ENCODE peak calls at places on chromosomes 6 and 20, in eight cellular contexts. One of them, this sample, is unnamed.

GRCh38 chr6:41502607-41503434 is 43.4 kb upstream of the FOXP4 start:
- DNase-seq in pancreas: peak; percentile 71
- DNase-seq in HEK293T: no peak
- DNase-seq in stimulated activated CD4-positive, alpha-beta T cell treated with anti-CD3 and anti-CD28 coated beads, Interleukin-2, amount 100 ng/mL, for 24 hours: peak; percentile 7
- DNase-seq in kidney tubule cell: no peak
- DNase-seq in C1 segment of cervical spinal cord: no peak
- DNase-seq in cardiac fibroblast: no peak
- DNase-seq in T-cell: no peak
- DNase-seq in this sample: no peak

GRCh38 chr6:139539852-139540251 is 165.4 kb upstream of the CITED2 start:
- DNase-seq in pancreas: peak; percentile 41
- DNase-seq in HEK293T: no peak
- DNase-seq in stimulated activated CD4-positive, alpha-beta T cell treated with anti-CD3 and anti-CD28 coated beads, Interleukin-2, amount 100 ng/mL, for 24 hours: no peak
- DNase-seq in kidney tubule cell: peak; percentile 98
- DNase-seq in C1 segment of cervical spinal cord: no peak
- DNase-seq in cardiac fibroblast: peak; percentile 92
- DNase-seq in T-cell: no peak
- DNase-seq in this sample: peak; percentile 24

GRCh38 chr6:40715501-40716403 is 128.6 kb upstream of the LRFN2 start:
- DNase-seq in pancreas: no peak
- DNase-seq in HEK293T: no peak
- DNase-seq in stimulated activated CD4-positive, alpha-beta T cell treated with anti-CD3 and anti-CD28 coated beads, Interleukin-2, amount 100 ng/mL, for 24 hours: no peak
- DNase-seq in kidney tubule cell: no peak
- DNase-seq in C1 segment of cervical spinal cord: no peak
- DNase-seq in cardiac fibroblast: no peak
- DNase-seq in T-cell: no peak
- DNase-seq in this sample: no peak

GRCh38 chr20:5843054-5843731 is 93.0 kb downstream of the SHLD1 start:
- DNase-seq in pancreas: no peak
- DNase-seq in HEK293T: no peak
- DNase-seq in stimulated activated CD4-positive, alpha-beta T cell treated with anti-CD3 and anti-CD28 coated beads, Interleukin-2, amount 100 ng/mL, for 24 hours: no peak
- DNase-seq in kidney tubule cell: no peak
- DNase-seq in C1 segment of cervical spinal cord: no peak
- DNase-seq in cardiac fibroblast: no peak
- DNase-seq in T-cell: no peak
- DNase-seq in this sample: no peak

GRCh38 chr6:170067257-170067656 is 223.6 kb downstream of the DLL1 start:
- DNase-seq in pancreas: no peak
- DNase-seq in HEK293T: no peak
- DNase-seq in stimulated activated CD4-positive, alpha-beta T cell treated with anti-CD3 and anti-CD28 coated beads, Interleukin-2, amount 100 ng/mL, for 24 hours: no peak
- DNase-seq in kidney tubule cell: peak; percentile 35
- DNase-seq in C1 segment of cervical spinal cord: no peak
- DNase-seq in cardiac fibroblast: no peak
- DNase-seq in T-cell: no peak
- DNase-seq in this sample: no peak

GRCh38 chr6:21590345-21590744 is 3.2 kb upstream of the SOX4 start:
- DNase-seq in pancreas: no peak
- DNase-seq in HEK293T: no peak
- DNase-seq in stimulated activated CD4-positive, alpha-beta T cell treated with anti-CD3 and anti-CD28 coated beads, Interleukin-2, amount 100 ng/mL, for 24 hours: no peak
- DNase-seq in kidney tubule cell: no peak
- DNase-seq in C1 segment of cervical spinal cord: no peak
- DNase-seq in cardiac fibroblast: peak; percentile 42
- DNase-seq in T-cell: no peak
- DNase-seq in this sample: no peak

GRCh38 chr6:125511809-125512341 is 210.1 kb upstream of the HDDC2 start:
- DNase-seq in pancreas: no peak
- DNase-seq in HEK293T: no peak
- DNase-seq in stimulated activated CD4-positive, alpha-beta T cell treated with anti-CD3 and anti-CD28 coated beads, Interleukin-2, amount 100 ng/mL, for 24 hours: no peak
- DNase-seq in kidney tubule cell: peak; percentile 68
- DNase-seq in C1 segment of cervical spinal cord: no peak
- DNase-seq in cardiac fibroblast: peak; percentile 62
- DNase-seq in T-cell: no peak
- DNase-seq in this sample: no peak

GRCh38 chr6:104325341-104326172 is 534.2 kb downstream of the HACE1 start:
- DNase-seq in pancreas: no peak
- DNase-seq in HEK293T: peak; percentile 42
- DNase-seq in stimulated activated CD4-positive, alpha-beta T cell treated with anti-CD3 and anti-CD28 coated beads, Interleukin-2, amount 100 ng/mL, for 24 hours: no peak
- DNase-seq in kidney tubule cell: peak; percentile 13
- DNase-seq in C1 segment of cervical spinal cord: no peak
- DNase-seq in cardiac fibroblast: peak; percentile 58
- DNase-seq in T-cell: no peak
- DNase-seq in this sample: no peak

GRCh38 chr6:123716506-123716905 is 79.8 kb upstream of the TRDN start:
- DNase-seq in pancreas: no peak
- DNase-seq in HEK293T: no peak
- DNase-seq in stimulated activated CD4-positive, alpha-beta T cell treated with anti-CD3 and anti-CD28 coated beads, Interleukin-2, amount 100 ng/mL, for 24 hours: no peak
- DNase-seq in kidney tubule cell: no peak
- DNase-seq in C1 segment of cervical spinal cord: no peak
- DNase-seq in cardiac fibroblast: no peak
- DNase-seq in T-cell: no peak
- DNase-seq in this sample: no peak

GRCh38 chr6:80605165-80605989 is 498.9 kb downstream of the BCKDHB start:
- DNase-seq in pancreas: no peak
- DNase-seq in HEK293T: no peak
- DNase-seq in stimulated activated CD4-positive, alpha-beta T cell treated with anti-CD3 and anti-CD28 coated beads, Interleukin-2, amount 100 ng/mL, for 24 hours: no peak
- DNase-seq in kidney tubule cell: peak; percentile 49
- DNase-seq in C1 segment of cervical spinal cord: no peak
- DNase-seq in cardiac fibroblast: peak; percentile 51
- DNase-seq in T-cell: no peak
- DNase-seq in this sample: peak; percentile 4

GRCh38 chr6:31663087-31663960 is 1.5 kb downstream of the GPANK1 start:
- DNase-seq in pancreas: no peak
- DNase-seq in HEK293T: no peak
- DNase-seq in stimulated activated CD4-positive, alpha-beta T cell treated with anti-CD3 and anti-CD28 coated beads, Interleukin-2, amount 100 ng/mL, for 24 hours: no peak
- DNase-seq in kidney tubule cell: no peak
- DNase-seq in C1 segment of cervical spinal cord: no peak
- DNase-seq in cardiac fibroblast: no peak
- DNase-seq in T-cell: no peak
- DNase-seq in this sample: no peak

GRCh38 chr6:105482227-105482839 is 79.5 kb upstream of the PREP start:
- DNase-seq in pancreas: no peak
- DNase-seq in HEK293T: no peak
- DNase-seq in stimulated activated CD4-positive, alpha-beta T cell treated with anti-CD3 and anti-CD28 coated beads, Interleukin-2, amount 100 ng/mL, for 24 hours: no peak
- DNase-seq in kidney tubule cell: peak; percentile 9
- DNase-seq in C1 segment of cervical spinal cord: no peak
- DNase-seq in cardiac fibroblast: peak; percentile 78
- DNase-seq in T-cell: no peak
- DNase-seq in this sample: no peak

GRCh38 chr6:80544500-80545055 is 438.1 kb downstream of the BCKDHB start:
- DNase-seq in pancreas: no peak
- DNase-seq in HEK293T: no peak
- DNase-seq in stimulated activated CD4-positive, alpha-beta T cell treated with anti-CD3 and anti-CD28 coated beads, Interleukin-2, amount 100 ng/mL, for 24 hours: no peak
- DNase-seq in kidney tubule cell: no peak
- DNase-seq in C1 segment of cervical spinal cord: no peak
- DNase-seq in cardiac fibroblast: no peak
- DNase-seq in T-cell: no peak
- DNase-seq in this sample: no peak

GRCh38 chr20:44959082-44959895 is 908 bp downstream of the TOMM34 start:
- DNase-seq in pancreas: no peak
- DNase-seq in HEK293T: no peak
- DNase-seq in stimulated activated CD4-positive, alpha-beta T cell treated with anti-CD3 and anti-CD28 coated beads, Interleukin-2, amount 100 ng/mL, for 24 hours: peak; percentile 65
- DNase-seq in kidney tubule cell: peak; percentile 73
- DNase-seq in C1 segment of cervical spinal cord: no peak
- DNase-seq in cardiac fibroblast: peak; percentile 51
- DNase-seq in T-cell: peak; percentile 41
- DNase-seq in this sample: peak; percentile 32

GRCh38 chr6:6317825-6318733 is 2.4 kb downstream of the F13A1 start:
- DNase-seq in pancreas: no peak
- DNase-seq in HEK293T: no peak
- DNase-seq in stimulated activated CD4-positive, alpha-beta T cell treated with anti-CD3 and anti-CD28 coated beads, Interleukin-2, amount 100 ng/mL, for 24 hours: no peak
- DNase-seq in kidney tubule cell: no peak
- DNase-seq in C1 segment of cervical spinal cord: no peak
- DNase-seq in cardiac fibroblast: no peak
- DNase-seq in T-cell: no peak
- DNase-seq in this sample: no peak

GRCh38 chr6:135215563-135215962 is 34.5 kb downstream of the MYB start:
- DNase-seq in pancreas: no peak
- DNase-seq in HEK293T: no peak
- DNase-seq in stimulated activated CD4-positive, alpha-beta T cell treated with anti-CD3 and anti-CD28 coated beads, Interleukin-2, amount 100 ng/mL, for 24 hours: no peak
- DNase-seq in kidney tubule cell: no peak
- DNase-seq in C1 segment of cervical spinal cord: no peak
- DNase-seq in cardiac fibroblast: no peak
- DNase-seq in T-cell: no peak
- DNase-seq in this sample: no peak

GRCh38 chr20:50064640-50065615 is 48.0 kb downstream of the UBE2V1 start:
- DNase-seq in pancreas: peak; percentile 25
- DNase-seq in HEK293T: no peak
- DNase-seq in stimulated activated CD4-positive, alpha-beta T cell treated with anti-CD3 and anti-CD28 coated beads, Interleukin-2, amount 100 ng/mL, for 24 hours: no peak
- DNase-seq in kidney tubule cell: no peak
- DNase-seq in C1 segment of cervical spinal cord: no peak
- DNase-seq in cardiac fibroblast: no peak
- DNase-seq in T-cell: no peak
- DNase-seq in this sample: no peak

GRCh38 chr6:167893416-167893815 is 66.7 kb downstream of the AFDN start:
- DNase-seq in pancreas: no peak
- DNase-seq in HEK293T: no peak
- DNase-seq in stimulated activated CD4-positive, alpha-beta T cell treated with anti-CD3 and anti-CD28 coated beads, Interleukin-2, amount 100 ng/mL, for 24 hours: no peak
- DNase-seq in kidney tubule cell: peak; percentile 81
- DNase-seq in C1 segment of cervical spinal cord: no peak
- DNase-seq in cardiac fibroblast: no peak
- DNase-seq in T-cell: no peak
- DNase-seq in this sample: no peak

GRCh38 chr6:134358320-134358719 is 40.4 kb upstream of the SGK1 start:
- DNase-seq in pancreas: no peak
- DNase-seq in HEK293T: no peak
- DNase-seq in stimulated activated CD4-positive, alpha-beta T cell treated with anti-CD3 and anti-CD28 coated beads, Interleukin-2, amount 100 ng/mL, for 24 hours: no peak
- DNase-seq in kidney tubule cell: no peak
- DNase-seq in C1 segment of cervical spinal cord: no peak
- DNase-seq in cardiac fibroblast: peak; percentile 99
- DNase-seq in T-cell: no peak
- DNase-seq in this sample: peak; percentile 21

GRCh38 chr6:33165581-33166258 is 26.5 kb downstream of the COL11A2 start:
- DNase-seq in pancreas: peak; percentile 47
- DNase-seq in HEK293T: no peak
- DNase-seq in stimulated activated CD4-positive, alpha-beta T cell treated with anti-CD3 and anti-CD28 coated beads, Interleukin-2, amount 100 ng/mL, for 24 hours: no peak
- DNase-seq in kidney tubule cell: no peak
- DNase-seq in C1 segment of cervical spinal cord: no peak
- DNase-seq in cardiac fibroblast: no peak
- DNase-seq in T-cell: no peak
- DNase-seq in this sample: no peak